ENCODE peak calls at places on chromosomes 11 and 22, in ten cellular contexts. One of them, this sample, is unnamed.

GRCh38 chr11:19251577-19251976 is 10.8 kb upstream of the E2F8 start:
- DNase-seq in nephron progenitor cell: no peak
- DNase-seq in CD8-positive, alpha-beta T cell: no peak
- DNase-seq in cardiac fibroblast: no peak
- DNase-seq in neural crest cell: no peak
- DNase-seq in psoas muscle: no peak
- DNase-seq in left ventricle myocardium inferior: no peak
- DNase-seq in bronchial epithelial cell: no peak
- DNase-seq in progenitor cell of endocrine pancreas: no peak
- DNase-seq in MM.1S: no peak
- DNase-seq in this sample: no peak

GRCh38 chr11:125070699-125071254 is 7.7 kb downstream of the SLC37A2 start:
- DNase-seq in nephron progenitor cell: no peak
- DNase-seq in CD8-positive, alpha-beta T cell: no peak
- DNase-seq in cardiac fibroblast: peak
- DNase-seq in neural crest cell: no peak
- DNase-seq in psoas muscle: peak
- DNase-seq in left ventricle myocardium inferior: peak
- DNase-seq in bronchial epithelial cell: peak
- DNase-seq in progenitor cell of endocrine pancreas: no peak
- DNase-seq in MM.1S: peak
- DNase-seq in this sample: peak

GRCh38 chr11:96238563-96239166 is 104.3 kb downstream of the MAML2 start:
- DNase-seq in nephron progenitor cell: no peak
- DNase-seq in CD8-positive, alpha-beta T cell: no peak
- DNase-seq in cardiac fibroblast: no peak
- DNase-seq in neural crest cell: no peak
- DNase-seq in psoas muscle: no peak
- DNase-seq in left ventricle myocardium inferior: no peak
- DNase-seq in bronchial epithelial cell: peak
- DNase-seq in progenitor cell of endocrine pancreas: no peak
- DNase-seq in MM.1S: no peak
- DNase-seq in this sample: no peak

GRCh38 chr11:45606514-45607024 is 58.9 kb downstream of the CHST1 start:
- DNase-seq in nephron progenitor cell: peak
- DNase-seq in CD8-positive, alpha-beta T cell: no peak
- DNase-seq in cardiac fibroblast: no peak
- DNase-seq in neural crest cell: peak
- DNase-seq in psoas muscle: no peak
- DNase-seq in left ventricle myocardium inferior: no peak
- DNase-seq in bronchial epithelial cell: no peak
- DNase-seq in progenitor cell of endocrine pancreas: no peak
- DNase-seq in MM.1S: no peak
- DNase-seq in this sample: no peak

GRCh38 chr22:21991309-21991596 is 8.7 kb upstream of the TOP3B start:
- DNase-seq in nephron progenitor cell: no peak
- DNase-seq in CD8-positive, alpha-beta T cell: no peak
- DNase-seq in cardiac fibroblast: no peak
- DNase-seq in neural crest cell: no peak
- DNase-seq in psoas muscle: no peak
- DNase-seq in left ventricle myocardium inferior: no peak
- DNase-seq in bronchial epithelial cell: no peak
- DNase-seq in progenitor cell of endocrine pancreas: no peak
- DNase-seq in MM.1S: no peak
- DNase-seq in this sample: no peak

GRCh38 chr22:27952779-27953178 is 33.7 kb upstream of the PITPNB start:
- DNase-seq in nephron progenitor cell: no peak
- DNase-seq in CD8-positive, alpha-beta T cell: no peak
- DNase-seq in cardiac fibroblast: peak
- DNase-seq in neural crest cell: no peak
- DNase-seq in psoas muscle: no peak
- DNase-seq in left ventricle myocardium inferior: no peak
- DNase-seq in bronchial epithelial cell: peak
- DNase-seq in progenitor cell of endocrine pancreas: no peak
- DNase-seq in MM.1S: no peak
- DNase-seq in this sample: no peak

GRCh38 chr11:94304559-94304958 is at the start of gene IZUMO1R:
- DNase-seq in nephron progenitor cell: no peak
- DNase-seq in CD8-positive, alpha-beta T cell: no peak
- DNase-seq in cardiac fibroblast: no peak
- DNase-seq in neural crest cell: no peak
- DNase-seq in psoas muscle: no peak
- DNase-seq in left ventricle myocardium inferior: no peak
- DNase-seq in bronchial epithelial cell: no peak
- DNase-seq in progenitor cell of endocrine pancreas: no peak
- DNase-seq in MM.1S: no peak
- DNase-seq in this sample: no peak

GRCh38 chr22:42716221-42716620 is 4.4 kb downstream of the A4GALT start:
- DNase-seq in nephron progenitor cell: no peak
- DNase-seq in CD8-positive, alpha-beta T cell: no peak
- DNase-seq in cardiac fibroblast: no peak
- DNase-seq in neural crest cell: no peak
- DNase-seq in psoas muscle: no peak
- DNase-seq in left ventricle myocardium inferior: no peak
- DNase-seq in bronchial epithelial cell: no peak
- DNase-seq in progenitor cell of endocrine pancreas: no peak
- DNase-seq in MM.1S: peak
- DNase-seq in this sample: no peak

GRCh38 chr11:26331911-26332571 is at the start of gene ANO3:
- DNase-seq in nephron progenitor cell: peak
- DNase-seq in CD8-positive, alpha-beta T cell: no peak
- DNase-seq in cardiac fibroblast: peak
- DNase-seq in neural crest cell: peak
- DNase-seq in psoas muscle: peak
- DNase-seq in left ventricle myocardium inferior: peak
- DNase-seq in bronchial epithelial cell: peak
- DNase-seq in progenitor cell of endocrine pancreas: peak
- DNase-seq in MM.1S: peak
- DNase-seq in this sample: peak

GRCh38 chr11:28146123-28146751 is 38.0 kb downstream of the METTL15 start:
- DNase-seq in nephron progenitor cell: no peak
- DNase-seq in CD8-positive, alpha-beta T cell: no peak
- DNase-seq in cardiac fibroblast: peak
- DNase-seq in neural crest cell: no peak
- DNase-seq in psoas muscle: no peak
- DNase-seq in left ventricle myocardium inferior: no peak
- DNase-seq in bronchial epithelial cell: peak
- DNase-seq in progenitor cell of endocrine pancreas: no peak
- DNase-seq in MM.1S: no peak
- DNase-seq in this sample: no peak

GRCh38 chr11:58805065-58805464 is 39.4 kb downstream of the GLYATL2 start:
- DNase-seq in nephron progenitor cell: no peak
- DNase-seq in CD8-positive, alpha-beta T cell: no peak
- DNase-seq in cardiac fibroblast: peak
- DNase-seq in neural crest cell: no peak
- DNase-seq in psoas muscle: no peak
- DNase-seq in left ventricle myocardium inferior: no peak
- DNase-seq in bronchial epithelial cell: peak
- DNase-seq in progenitor cell of endocrine pancreas: no peak
- DNase-seq in MM.1S: no peak
- DNase-seq in this sample: no peak

GRCh38 chr11:120337133-120337895 is 1.1 kb downstream of the ARHGEF12 start:
- DNase-seq in nephron progenitor cell: peak
- DNase-seq in CD8-positive, alpha-beta T cell: no peak
- DNase-seq in cardiac fibroblast: no peak
- DNase-seq in neural crest cell: no peak
- DNase-seq in psoas muscle: peak
- DNase-seq in left ventricle myocardium inferior: peak
- DNase-seq in bronchial epithelial cell: no peak
- DNase-seq in progenitor cell of endocrine pancreas: peak
- DNase-seq in MM.1S: peak
- DNase-seq in this sample: no peak

GRCh38 chr11:45930031-45930794 is 7.8 kb downstream of the LARGE2 start:
- DNase-seq in nephron progenitor cell: no peak
- DNase-seq in CD8-positive, alpha-beta T cell: no peak
- DNase-seq in cardiac fibroblast: no peak
- DNase-seq in neural crest cell: no peak
- DNase-seq in psoas muscle: no peak
- DNase-seq in left ventricle myocardium inferior: peak
- DNase-seq in bronchial epithelial cell: peak
- DNase-seq in progenitor cell of endocrine pancreas: no peak
- DNase-seq in MM.1S: peak
- DNase-seq in this sample: peak

DNA sequence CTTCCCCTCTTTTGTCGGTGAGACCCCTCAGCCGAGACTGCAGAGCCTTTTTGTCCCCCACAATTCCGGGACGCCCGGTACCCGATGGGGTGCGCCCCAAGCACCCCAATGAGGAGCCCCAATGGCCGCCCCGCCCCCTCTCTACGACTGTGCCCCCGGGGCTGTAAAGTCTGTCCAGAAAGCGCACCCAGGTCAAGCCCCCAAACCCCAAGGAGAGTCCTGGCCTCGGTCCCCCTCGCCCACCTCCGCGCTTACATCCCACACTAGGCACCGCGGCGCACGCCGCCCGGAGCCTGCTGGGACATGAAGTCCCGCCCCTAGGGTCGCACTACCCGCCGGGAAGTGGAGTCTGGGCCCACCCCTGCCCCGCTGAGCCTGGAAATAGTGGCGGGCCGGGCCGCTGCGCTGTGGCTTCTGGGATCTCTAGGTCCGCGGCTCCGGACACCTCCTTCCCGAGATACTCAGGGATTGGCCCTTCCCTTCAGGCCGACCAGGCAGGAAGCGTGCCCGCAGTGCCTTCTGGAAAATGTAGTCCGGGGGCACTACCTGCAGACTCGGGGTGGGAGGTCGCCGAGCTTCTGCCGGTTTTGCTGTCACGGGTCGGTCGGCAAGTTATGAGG is at the start of gene MEN1:
- DNase-seq in nephron progenitor cell: peak
- DNase-seq in CD8-positive, alpha-beta T cell: peak
- DNase-seq in cardiac fibroblast: peak
- DNase-seq in neural crest cell: peak
- DNase-seq in psoas muscle: peak
- DNase-seq in left ventricle myocardium inferior: peak
- DNase-seq in bronchial epithelial cell: peak
- DNase-seq in progenitor cell of endocrine pancreas: peak
- DNase-seq in MM.1S: peak
- DNase-seq in this sample: peak
- TF ChIP-seq CTCF in nephron progenitor cell: no peak
- TF ChIP-seq CTCF in CD8-positive, alpha-beta T cell: no peak
- TF ChIP-seq CTCF in cardiac fibroblast: no peak
- TF ChIP-seq CTCF in neural crest cell: no peak
- TF ChIP-seq CTCF in psoas muscle: no peak
- TF ChIP-seq CTCF in left ventricle myocardium inferior: no peak
- TF ChIP-seq CTCF in bronchial epithelial cell: no peak
- TF ChIP-seq CTCF in progenitor cell of endocrine pancreas: no peak
- TF ChIP-seq CTCF in MM.1S: no peak
- TF ChIP-seq CTCF in this sample: no peak

DNA sequence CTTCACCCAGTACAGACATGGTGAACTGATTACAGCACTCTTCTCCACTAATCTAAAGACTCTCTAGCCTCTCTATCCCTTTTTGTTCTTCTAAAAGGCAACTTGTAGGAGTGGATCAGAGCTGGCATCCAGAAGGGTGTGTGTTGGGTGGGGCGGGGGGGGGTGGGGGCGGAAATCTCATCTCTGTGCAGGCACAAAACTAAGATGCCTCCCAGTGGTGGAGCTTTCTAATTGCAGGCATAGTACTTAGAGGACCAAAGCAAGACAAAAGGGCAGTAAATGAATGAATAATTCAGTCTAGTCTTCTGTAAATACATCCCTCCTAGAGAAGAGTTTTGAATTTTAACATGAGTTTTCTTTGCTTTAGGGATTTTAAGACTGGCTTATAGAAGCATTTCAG is 11.4 kb upstream of the EMID1 start:
- DNase-seq in nephron progenitor cell: no peak
- DNase-seq in CD8-positive, alpha-beta T cell: no peak
- DNase-seq in cardiac fibroblast: no peak
- DNase-seq in neural crest cell: no peak
- DNase-seq in psoas muscle: no peak
- DNase-seq in left ventricle myocardium inferior: no peak
- DNase-seq in bronchial epithelial cell: no peak
- DNase-seq in progenitor cell of endocrine pancreas: no peak
- DNase-seq in MM.1S: peak
- DNase-seq in this sample: no peak
- TF ChIP-seq CTCF in nephron progenitor cell: no peak
- TF ChIP-seq CTCF in CD8-positive, alpha-beta T cell: no peak
- TF ChIP-seq CTCF in cardiac fibroblast: no peak
- TF ChIP-seq CTCF in neural crest cell: peak
- TF ChIP-seq CTCF in psoas muscle: no peak
- TF ChIP-seq CTCF in left ventricle myocardium inferior: no peak
- TF ChIP-seq CTCF in bronchial epithelial cell: no peak
- TF ChIP-seq CTCF in progenitor cell of endocrine pancreas: peak
- TF ChIP-seq CTCF in MM.1S: peak
- TF ChIP-seq CTCF in this sample: no peak

GRCh38 chr11:98130117-98130625 is 890.6 kb upstream of the CNTN5 start:
- DNase-seq in nephron progenitor cell: no peak
- DNase-seq in CD8-positive, alpha-beta T cell: no peak
- DNase-seq in cardiac fibroblast: no peak
- DNase-seq in neural crest cell: no peak
- DNase-seq in psoas muscle: no peak
- DNase-seq in left ventricle myocardium inferior: no peak
- DNase-seq in bronchial epithelial cell: no peak
- DNase-seq in progenitor cell of endocrine pancreas: no peak
- DNase-seq in MM.1S: no peak
- DNase-seq in this sample: no peak
- TF ChIP-seq CTCF in nephron progenitor cell: no peak
- TF ChIP-seq CTCF in CD8-positive, alpha-beta T cell: no peak
- TF ChIP-seq CTCF in cardiac fibroblast: no peak
- TF ChIP-seq CTCF in neural crest cell: no peak
- TF ChIP-seq CTCF in psoas muscle: no peak
- TF ChIP-seq CTCF in left ventricle myocardium inferior: no peak
- TF ChIP-seq CTCF in bronchial epithelial cell: no peak
- TF ChIP-seq CTCF in progenitor cell of endocrine pancreas: no peak
- TF ChIP-seq CTCF in MM.1S: no peak
- TF ChIP-seq CTCF in this sample: no peak

GRCh38 chr22:19105867-19106802 is 16.1 kb downstream of the DGCR2 start:
- DNase-seq in nephron progenitor cell: no peak
- DNase-seq in CD8-positive, alpha-beta T cell: peak
- DNase-seq in cardiac fibroblast: no peak
- DNase-seq in neural crest cell: no peak
- DNase-seq in psoas muscle: no peak
- DNase-seq in left ventricle myocardium inferior: no peak
- DNase-seq in bronchial epithelial cell: no peak
- DNase-seq in progenitor cell of endocrine pancreas: no peak
- DNase-seq in MM.1S: no peak
- DNase-seq in this sample: no peak

GRCh38 chr22:19107730-19108074 is 14.5 kb downstream of the DGCR2 start:
- DNase-seq in nephron progenitor cell: no peak
- DNase-seq in CD8-positive, alpha-beta T cell: no peak
- DNase-seq in cardiac fibroblast: no peak
- DNase-seq in neural crest cell: no peak
- DNase-seq in psoas muscle: no peak
- DNase-seq in left ventricle myocardium inferior: no peak
- DNase-seq in bronchial epithelial cell: no peak
- DNase-seq in progenitor cell of endocrine pancreas: no peak
- DNase-seq in MM.1S: no peak
- DNase-seq in this sample: no peak

GRCh38 chr22:19103881-19104821 is 18.1 kb downstream of the DGCR2 start:
- DNase-seq in nephron progenitor cell: no peak
- DNase-seq in CD8-positive, alpha-beta T cell: no peak
- DNase-seq in cardiac fibroblast: peak
- DNase-seq in neural crest cell: no peak
- DNase-seq in psoas muscle: no peak
- DNase-seq in left ventricle myocardium inferior: no peak
- DNase-seq in bronchial epithelial cell: peak
- DNase-seq in progenitor cell of endocrine pancreas: no peak
- DNase-seq in MM.1S: no peak
- DNase-seq in this sample: no peak

GRCh38 chr22:19106886-19107729 is 15.1 kb downstream of the DGCR2 start:
- DNase-seq in nephron progenitor cell: no peak
- DNase-seq in CD8-positive, alpha-beta T cell: no peak
- DNase-seq in cardiac fibroblast: no peak
- DNase-seq in neural crest cell: no peak
- DNase-seq in psoas muscle: no peak
- DNase-seq in left ventricle myocardium inferior: no peak
- DNase-seq in bronchial epithelial cell: no peak
- DNase-seq in progenitor cell of endocrine pancreas: no peak
- DNase-seq in MM.1S: no peak
- DNase-seq in this sample: no peak

GRCh38 chr22:19105456-19105855 is 16.8 kb downstream of the DGCR2 start:
- DNase-seq in nephron progenitor cell: no peak
- DNase-seq in CD8-positive, alpha-beta T cell: no peak
- DNase-seq in cardiac fibroblast: no peak
- DNase-seq in neural crest cell: no peak
- DNase-seq in psoas muscle: no peak
- DNase-seq in left ventricle myocardium inferior: no peak
- DNase-seq in bronchial epithelial cell: no peak
- DNase-seq in progenitor cell of endocrine pancreas: no peak
- DNase-seq in MM.1S: no peak
- DNase-seq in this sample: no peak
- TF ChIP-seq CTCF in nephron progenitor cell: no peak
- TF ChIP-seq CTCF in CD8-positive, alpha-beta T cell: no peak
- TF ChIP-seq CTCF in cardiac fibroblast: no peak
- TF ChIP-seq CTCF in neural crest cell: no peak
- TF ChIP-seq CTCF in psoas muscle: no peak
- TF ChIP-seq CTCF in left ventricle myocardium inferior: no peak
- TF ChIP-seq CTCF in bronchial epithelial cell: no peak
- TF ChIP-seq CTCF in progenitor cell of endocrine pancreas: no peak
- TF ChIP-seq CTCF in MM.1S: no peak
- TF ChIP-seq CTCF in this sample: no peak

This sample was measured in GM10248.